ENCODE peak calls at places on chromosomes 1 and 21, in four cellular contexts. H, Z, D and A are unnamed samples.

GRCh38 chr1:207861442-207862177 is 49.3 kb downstream of the CD34 start:
- DNase-seq in Z (no peak), H (no peak), D (no peak), A (no peak)

GRCh38 chr1:231093158-231093922 is 53.3 kb upstream of the FAM89A start:
- DNase-seq in H (peak), Z (no peak), D (no peak), A (no peak)

GRCh38 chr1:34787461-34788420 is 5.1 kb upstream of the GJA4 start:
- DNase-seq in H (peak), Z (peak), D (no peak), A (peak)

GRCh38 chr1:79437540-79437939 is 431.0 kb upstream of the ADGRL4 start:
- DNase-seq in D (no peak), Z (no peak), H (no peak), A (no peak)

GRCh38 chr1:230568008-230568407 is 74.3 kb upstream of the COG2 start:
- DNase-seq in H (peak), Z (peak), D (peak), A (peak)

GRCh38 chr21:14243461-14243860 is 27.5 kb downstream of the RBM11 start:
- DNase-seq in H (no peak), D (no peak), Z (no peak), A (no peak)

GRCh38 chr1:222048030-222048632 is 306.2 kb upstream of the DUSP10 start:
- DNase-seq in D (no peak), H (no peak), Z (peak), A (no peak)

GRCh38 chr1:47325530-47325929 is 8.1 kb upstream of the CMPK1 start:
- DNase-seq in Z (peak), D (no peak), H (no peak), A (no peak)

GRCh38 chr1:199522936-199523335 is 504.6 kb upstream of the NR5A2 start:
- DNase-seq in D (no peak), Z (peak), H (no peak), A (no peak)

GRCh38 chr1:10708807-10709523 is 87.5 kb downstream of the CASZ1 start:
- DNase-seq in H (no peak), Z (no peak), D (no peak), A (no peak)

GRCh38 chr1:207670997-207671396 is 26.1 kb downstream of the CR1L start:
- DNase-seq in Z (no peak), H (no peak), D (no peak), A (no peak)

GRCh38 chr1:52613611-52614373 is 11.6 kb downstream of the GPX7 start:
- DNase-seq in D (no peak), Z (no peak), H (peak), A (no peak)

GRCh38 chr21:28089599-28090421 is 902.9 kb downstream of the LTN1 start:
- DNase-seq in H (peak), D (no peak), Z (no peak), A (peak)

GRCh38 chr1:221672160-221672762 is 69.6 kb downstream of the DUSP10 start:
- DNase-seq in Z (peak), D (no peak), H (no peak), A (no peak)

GRCh38 chr21:39935716-39936115 is 68.5 kb downstream of the PCP4 start:
- DNase-seq in Z (no peak), D (no peak), H (no peak), A (no peak)

GRCh38 chr1:224755586-224755985 is 139.5 kb downstream of the CNIH3 start:
- DNase-seq in H (no peak), D (no peak), Z (no peak), A (no peak)

GRCh38 chr1:96520542-96520941 is 201.0 kb upstream of the PTBP2 start:
- DNase-seq in D (no peak), Z (no peak), H (no peak), A (no peak)

GRCh38 chr1:50976890-50977574 is 7.0 kb downstream of the CDKN2C start:
- DNase-seq in D (peak), Z (peak), H (peak), A (peak)

GRCh38 chr21:42840411-42841155 is 38.8 kb downstream of the WDR4 start:
- DNase-seq in D (no peak), Z (no peak), H (no peak), A (peak)

GRCh38 chr1:240912821-240913220 is 300.9 kb upstream of the GREM2 start:
- DNase-seq in Z (no peak), H (no peak), D (no peak), A (no peak)

GRCh38 chr1:203081465-203082355 is 4.1 kb downstream of the MYOG start:
- DNase-seq in Z (no peak), D (no peak), H (no peak), A (peak)

GRCh38 chr1:223076382-223076781 is 66.7 kb downstream of the TLR5 start:
- DNase-seq in H (no peak), D (no peak), Z (no peak), A (no peak)

GRCh38 chr21:42650441-42651421 is 2.7 kb upstream of the PDE9A start:
- DNase-seq in D (no peak), H (no peak), Z (no peak), A (no peak)

GRCh38 chr1:9235123-9235513 is 544 bp downstream of the H6PD start:
- DNase-seq in Z (peak), H (peak), D (no peak), A (peak)

GRCh38 chr1:18332626-18333025 is 148.1 kb upstream of the KLHDC7A start:
- DNase-seq in Z (no peak), D (no peak), H (no peak), A (no peak)

GRCh38 chr1:34800214-34800613 is 7.4 kb downstream of the GJA4 start:
- DNase-seq in H (no peak), D (peak), Z (peak), A (no peak)

GRCh38 chr21:15063821-15064575 is 802 bp downstream of the NRIP1 start:
- DNase-seq in Z (no peak), D (peak), H (peak), A (peak)

GRCh38 chr1:187041104-187041503 is 212.4 kb downstream of the PLA2G4A start:
- DNase-seq in Z (no peak), D (no peak), H (peak), A (no peak)

GRCh38 chr21:32770514-32771133 is 931 bp downstream of the PAXBP1 start:
- DNase-seq in Z (peak), D (no peak), H (peak), A (no peak)

GRCh38 chr1:186212574-186213224 is 162.4 kb downstream of the TPR start:
- DNase-seq in D (no peak), Z (peak), H (peak), A (peak)

GRCh38 chr1:2583331-2583791 is 3.2 kb upstream of the PRXL2B start:
- DNase-seq in H (peak), D (no peak), Z (no peak), A (no peak)

GRCh38 chr1:109786107-109786470 is 22.4 kb upstream of the EPS8L3 start:
- DNase-seq in H (no peak), Z (no peak), D (no peak), A (no peak)

GRCh38 chr1:3127738-3128137 is 58.7 kb downstream of the PRDM16 start:
- DNase-seq in Z (no peak), H (no peak), D (no peak), A (no peak)

DNA sequence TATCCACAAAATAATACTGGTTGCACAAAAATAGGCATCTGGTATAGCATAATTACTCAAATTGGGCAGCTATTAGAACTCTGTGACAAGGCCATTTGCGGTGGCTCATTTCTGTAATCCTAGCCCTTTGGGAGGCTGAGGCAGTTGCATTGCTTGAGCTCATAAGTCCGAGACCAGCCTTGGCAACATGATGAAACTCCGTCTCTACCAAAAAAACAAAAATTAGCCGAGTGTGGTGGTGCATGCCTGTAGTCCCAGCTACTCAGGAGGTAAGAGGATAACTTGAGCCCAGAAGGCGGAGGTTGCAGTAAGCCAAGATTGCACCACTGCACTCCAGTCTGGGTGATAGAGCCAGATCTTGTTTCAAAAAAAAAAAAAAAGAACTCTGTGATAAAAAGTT is 36.7 kb downstream of the PLPP3 start:
- DNase-seq in D (no peak), Z (no peak), H (no peak), A (no peak)
- H4K5ac ChIP-seq in D (peak), Z (no peak), H (no peak), A (no peak)

DNA sequence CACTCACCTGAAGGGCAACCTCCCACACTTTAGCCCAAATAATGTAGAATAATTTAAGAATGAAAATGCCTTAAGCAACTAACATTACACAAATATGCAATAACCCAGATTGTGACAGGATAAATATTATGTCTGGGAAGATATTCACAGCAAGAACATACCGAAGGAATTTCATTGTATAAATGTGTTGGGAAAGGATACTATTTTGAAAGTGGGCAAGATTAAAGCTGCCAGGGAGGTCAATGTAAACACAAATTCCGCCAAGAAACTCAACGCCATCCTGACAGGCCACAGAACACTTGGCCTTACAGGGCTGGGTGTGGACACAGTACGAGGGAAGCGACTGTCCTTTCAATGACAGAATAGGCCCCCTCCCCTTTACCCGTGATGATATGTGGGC is 173.3 kb downstream of the RUNX1 start:
- DNase-seq in H (no peak), Z (peak), D (no peak), A (no peak)
- H3K9ac ChIP-seq in H (no peak), Z (no peak), D (no peak), A (no peak)

GRCh38 chr1:226645279-226645976 is 93.7 kb downstream of the ITPKB start:
- DNase-seq in D (no peak), Z (no peak), H (no peak), A (no peak)
- H4K5ac ChIP-seq in D (no peak), Z (no peak), H (no peak), A (no peak)

GRCh38 chr1:197933016-197933415 is 15.8 kb downstream of the LHX9 start:
- DNase-seq in H (no peak), Z (no peak), D (no peak), A (no peak)
- H3K9ac ChIP-seq in H (no peak), Z (no peak), D (no peak), A (no peak)

DNA sequence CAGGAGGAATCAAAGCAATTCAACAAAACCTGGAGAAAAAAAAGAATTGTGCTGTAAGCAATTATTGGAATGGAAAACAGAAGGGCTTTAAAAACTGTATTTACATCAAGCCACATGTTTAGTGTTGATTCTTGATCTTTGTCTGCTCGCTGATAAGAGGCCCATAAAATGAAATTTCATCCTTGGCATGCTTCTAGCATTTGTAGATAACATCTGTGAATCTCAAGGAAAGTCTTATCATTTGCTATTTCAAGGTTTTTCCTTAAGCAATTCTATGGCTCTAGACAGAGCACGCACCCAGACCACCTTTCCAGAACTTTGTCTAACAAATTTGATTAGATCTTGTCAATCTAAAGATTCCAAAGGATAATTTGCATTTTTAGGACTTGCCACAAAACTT is 181.0 kb upstream of the FGGY start:
- DNase-seq in H (no peak), D (no peak), Z (no peak), A (no peak)
- H4K5ac ChIP-seq in H (no peak), D (peak), Z (no peak), A (no peak)

DNA sequence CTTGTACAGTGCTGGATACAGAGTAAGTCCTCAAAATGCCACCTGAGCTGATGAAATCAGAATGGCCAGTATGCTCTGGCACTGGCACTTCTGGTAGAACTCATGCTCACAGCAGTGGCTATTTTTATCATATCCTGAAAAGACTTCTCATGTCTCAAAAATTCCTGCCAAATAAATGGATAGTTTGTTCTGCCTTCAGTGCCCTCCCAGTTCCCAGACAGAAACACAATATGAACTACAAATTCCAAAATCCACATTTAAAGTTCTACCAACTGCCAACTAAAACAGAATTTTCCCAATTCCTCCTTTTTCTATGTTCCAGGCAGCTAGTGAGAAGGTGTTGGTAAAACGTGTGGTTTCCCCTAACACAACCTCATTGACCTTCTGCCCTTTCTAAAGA is 51.4 kb upstream of the RGS1 start:
- DNase-seq in Z (peak), D (no peak), H (no peak), A (no peak)
- H3K9ac ChIP-seq in Z (no peak), D (no peak), H (no peak), A (no peak)

GRCh38 chr1:159896086-159896930 is 3.7 kb downstream of the CFAP45 start:
- DNase-seq in Z (no peak), D (no peak), H (no peak), A (no peak)
- H4K5ac ChIP-seq in Z (no peak), D (no peak), H (no peak), A (no peak)